ENCODE peak calls at places on chromosomes 12 and 14, in seven cellular contexts. U, D, W, V, I, E and T are unnamed samples.

GRCh38 chr14:51304956-51305355 is 64.9 kb downstream of the TMX1 start:
- DNase-seq in U (no peak), E (no peak), W (no peak), I (peak), D (peak), V (peak), T (peak)

GRCh38 chr12:130075497-130076076 is 86.7 kb upstream of the FZD10 start:
- DNase-seq in E (no peak), U (no peak), W (no peak), V (no peak), I (no peak), D (no peak), T (no peak)

GRCh38 chr12:22313276-22313995 is 21.1 kb downstream of the ST8SIA1 start:
- DNase-seq in V (no peak), I (no peak), W (no peak), E (no peak), D (peak), U (no peak), T (no peak)

GRCh38 chr12:66017736-66018135 is 112.8 kb downstream of the LLPH start:
- DNase-seq in V (peak), D (no peak), W (no peak), E (no peak), U (no peak), I (no peak), T (no peak)

GRCh38 chr12:49887536-49888401 is 15.9 kb downstream of the FAIM2 start:
- DNase-seq in D (no peak), U (no peak), I (no peak), V (no peak), E (no peak), W (no peak), T (no peak)

GRCh38 chr12:115158816-115159215 is 474.8 kb upstream of the TBX3 start:
- DNase-seq in W (no peak), V (no peak), E (no peak), U (no peak), D (peak), I (no peak), T (no peak)

GRCh38 chr12:106358410-106359241 is 1.1 kb downstream of the POLR3B start:
- DNase-seq in V (peak), E (no peak), U (peak), D (peak), I (peak), W (no peak), T (no peak)

GRCh38 chr12:131818821-131819585 is 9.2 kb upstream of the MMP17 start:
- DNase-seq in W (no peak), I (no peak), D (no peak), E (no peak), V (no peak), U (no peak), T (no peak)

GRCh38 chr12:12612403-12612802 is 727 bp downstream of the CREBL2 start:
- DNase-seq in W (no peak), D (peak), I (no peak), V (peak), E (no peak), U (no peak), T (peak)

GRCh38 chr12:76259660-76260389 is 88.4 kb downstream of the BBS10 start:
- DNase-seq in E (no peak), W (no peak), D (peak), I (peak), V (peak), U (no peak), T (peak)

GRCh38 chr12:90342081-90342480 is 612.9 kb downstream of the CCER1 start:
- DNase-seq in I (no peak), D (no peak), V (no peak), E (no peak), U (no peak), W (no peak), T (no peak)

GRCh38 chr12:14410841-14411569 is 45.5 kb downstream of the ATF7IP start:
- DNase-seq in E (no peak), D (no peak), I (no peak), W (no peak), U (no peak), V (no peak), T (peak)

GRCh38 chr14:100715803-100716202 is 10.9 kb upstream of the DLK1 start:
- DNase-seq in I (no peak), V (no peak), W (no peak), E (no peak), D (no peak), U (no peak), T (no peak)

GRCh38 chr14:89773644-89774316 is 180.8 kb downstream of the EFCAB11 start:
- DNase-seq in E (no peak), U (no peak), I (no peak), W (no peak), V (peak), D (peak), T (peak)

GRCh38 chr12:121233628-121234020 is 23.7 kb downstream of the P2RX4 start:
- DNase-seq in U (no peak), E (no peak), W (no peak), V (no peak), I (no peak), D (no peak), T (no peak)

GRCh38 chr12:27064397-27065342 is 17.7 kb downstream of the C12orf71 start:
- DNase-seq in D (no peak), E (no peak), U (no peak), I (no peak), W (no peak), V (no peak), T (no peak)

GRCh38 chr14:80049055-80049454 is 162.2 kb downstream of the DIO2 start:
- DNase-seq in V (peak), W (no peak), D (no peak), I (no peak), E (no peak), U (no peak), T (no peak)

GRCh38 chr12:52082026-52082667 is 2.6 kb downstream of the SMIM41 start:
- DNase-seq in E (no peak), D (peak), I (peak), V (peak), W (no peak), U (no peak), T (no peak)

GRCh38 chr14:50620341-50620740 is 47.8 kb downstream of the SAV1 start:
- DNase-seq in V (peak), U (no peak), E (no peak), W (no peak), D (no peak), I (peak), T (peak)

GRCh38 chr12:120092531-120093335 is 23.8 kb downstream of the RAB35 start:
- DNase-seq in D (no peak), W (no peak), E (no peak), V (no peak), I (no peak), U (no peak), T (no peak)

GRCh38 chr12:40697566-40698257 is 5.5 kb downstream of the CNTN1 start:
- DNase-seq in D (no peak), U (no peak), V (no peak), W (no peak), I (no peak), E (no peak), T (no peak)

GRCh38 chr14:94481468-94482131 is 5.6 kb upstream of the SERPINA9 start:
- DNase-seq in W (no peak), V (peak), D (no peak), U (no peak), E (no peak), I (no peak), T (no peak)

GRCh38 chr14:105152794-105153241 is 15.8 kb downstream of the JAG2 start:
- DNase-seq in V (no peak), D (no peak), W (no peak), U (no peak), I (no peak), E (no peak), T (no peak)